ENCODE peak calls at places on chromosome 11, in five cellular contexts. P is AG09309, J is fibroblast of pulmonary artery, V is SHP77, I is MV-4-11. D is an unnamed sample.

GRCh38 chr11:119843760-119844330 is 114.8 kb upstream of the NECTIN1 start:
- DNase-seq in V (no peak), J (no peak), P (no peak), I (no peak), D (no peak)

GRCh38 chr11:61627831-61628753 is 47.2 kb upstream of the SYT7 start:
- DNase-seq in P (peak), I (peak), V (peak), J (peak), D (no peak)

GRCh38 chr11:26112190-26112715 is 219.7 kb upstream of the ANO3 start:
- DNase-seq in P (no peak), I (no peak), V (no peak), J (no peak), D (no peak)

GRCh38 chr11:61805146-61805545 is 11.7 kb downstream of the FADS1 start:
- DNase-seq in P (no peak), V (no peak), I (peak), J (no peak), D (no peak)

GRCh38 chr11:126459691-126460404 is 104.4 kb downstream of the ST3GAL4 start:
- DNase-seq in P (peak), V (no peak), J (peak), I (no peak), D (peak)

GRCh38 chr11:77244277-77245014 is 57.0 kb downstream of the GDPD4 start:
- DNase-seq in V (no peak), P (peak), I (no peak), J (peak), D (no peak)

GRCh38 chr11:57637626-57638004 is 12.1 kb downstream of the YPEL4 start:
- DNase-seq in P (no peak), V (no peak), J (no peak), I (no peak), D (no peak)

GRCh38 chr11:121486054-121486453 is 33.3 kb upstream of the SORL1-AS1 start:
- DNase-seq in V (no peak), P (no peak), J (no peak), I (no peak), D (no peak)

GRCh38 chr11:78179459-78180071 is 8.9 kb downstream of the KCTD21 start:
- DNase-seq in J (no peak), V (no peak), P (no peak), I (no peak), D (no peak)

GRCh38 chr11:68664906-68665305 is 19.4 kb upstream of the GAL start:
- DNase-seq in I (no peak), J (no peak), V (no peak), P (no peak), D (no peak)

GRCh38 chr11:134033696-134034491 is 35.0 kb upstream of the JAM3 start:
- DNase-seq in V (peak), I (peak), J (peak), P (peak), D (peak)

GRCh38 chr11:37988031-37988430 is 1390.0 kb upstream of the RAG2 start:
- DNase-seq in V (no peak), J (peak), I (no peak), P (no peak), D (peak)

GRCh38 chr11:130476200-130476921 is 27.9 kb downstream of the ADAMTS15 start:
- DNase-seq in J (no peak), V (no peak), P (no peak), I (no peak), D (no peak)

GRCh38 chr11:99199336-99199735 is 178.6 kb downstream of the CNTN5 start:
- DNase-seq in V (peak), J (peak), P (no peak), I (no peak), D (peak)

GRCh38 chr11:112538529-112538928 is 277.9 kb upstream of the PLET1 start:
- DNase-seq in J (no peak), P (no peak), I (no peak), V (no peak), D (no peak)

GRCh38 chr11:105045897-105046296 is 762 bp upstream of the CARD16 start:
- DNase-seq in J (peak), V (no peak), P (no peak), I (no peak), D (no peak)

GRCh38 chr11:120335596-120335927 is 651 bp upstream of the ARHGEF12 start:
- DNase-seq in I (no peak), J (peak), P (no peak), V (peak), D (no peak)

GRCh38 chr11:119790476-119790875 is 61.5 kb upstream of the NECTIN1 start:
- DNase-seq in I (no peak), V (no peak), P (no peak), J (no peak), D (no peak)

GRCh38 chr11:27282141-27282590 is 80.8 kb downstream of the CCDC34 start:
- DNase-seq in I (no peak), V (no peak), J (peak), P (peak), D (peak)

GRCh38 chr11:73946798-73947458 is 3.9 kb upstream of the DNAJB13 start:
- DNase-seq in I (no peak), P (no peak), V (peak), J (no peak), D (no peak)

GRCh38 chr11:65392186-65392829 is 5.9 kb downstream of the FRMD8 start:
- DNase-seq in I (no peak), J (no peak), P (no peak), V (no peak), D (no peak)

GRCh38 chr11:100789500-100789899 is 102.4 kb downstream of the ARHGAP42 start:
- DNase-seq in P (no peak), I (no peak), V (peak), J (no peak), D (no peak)

GRCh38 chr11:83865636-83866461 is 579.7 kb upstream of the CCDC90B start:
- DNase-seq in V (no peak), J (peak), P (no peak), I (no peak), D (no peak)

GRCh38 chr11:30333405-30333804 is 10.5 kb downstream of the ARL14EP start:
- DNase-seq in J (peak), I (no peak), P (no peak), V (no peak), D (no peak)

GRCh38 chr11:65013692-65014145 is 241 bp upstream of the ARL2 start:
- DNase-seq in J (peak), V (peak), I (peak), P (peak), D (peak)

GRCh38 chr11:87437844-87438223 is 400.1 kb downstream of the TMEM135 start:
- DNase-seq in I (no peak), P (peak), J (peak), V (no peak), D (no peak)

GRCh38 chr11:121134758-121135312 is 33.8 kb downstream of the TECTA start:
- DNase-seq in I (no peak), V (no peak), P (no peak), J (no peak), D (no peak)

GRCh38 chr11:47566166-47566546 is 757 bp downstream of the PTPMT1 start:
- DNase-seq in P (no peak), V (no peak), I (peak), J (no peak), D (no peak)

GRCh38 chr11:68312780-68313573 is 586 bp downstream of the LRP5 start:
- DNase-seq in P (no peak), V (no peak), J (no peak), I (no peak), D (no peak)

GRCh38 chr11:61072316-61073109 is 29.8 kb upstream of the CD5 start:
- DNase-seq in P (no peak), V (no peak), I (no peak), J (no peak), D (no peak)

GRCh38 chr11:19089421-19089820 is 27.5 kb upstream of the ZDHHC13 start:
- DNase-seq in I (no peak), J (no peak), P (no peak), V (no peak), D (no peak)

GRCh38 chr11:24587655-24588054 is 90.8 kb downstream of the LUZP2 start:
- DNase-seq in V (no peak), P (no peak), J (peak), I (no peak), D (no peak)

GRCh38 chr11:3058753-3059664 is 1.8 kb upstream of the CARS1 start:
- DNase-seq in P (peak), J (peak), I (peak), V (no peak), D (no peak)

GRCh38 chr11:77071077-77071476 is 4.3 kb downstream of the CAPN5 start:
- DNase-seq in J (no peak), I (no peak), V (no peak), P (no peak), D (no peak)

GRCh38 chr11:72807021-72807693 is 7.1 kb upstream of the ATG16L2 start:
- DNase-seq in P (no peak), V (no peak), J (no peak), I (peak), D (no peak)

GRCh38 chr11:130847517-130847916 is 68.8 kb downstream of the SNX19 start:
- DNase-seq in P (peak), I (no peak), J (peak), V (no peak), D (no peak)

GRCh38 chr11:24598636-24599035 is 101.8 kb downstream of the LUZP2 start:
- DNase-seq in J (peak), V (no peak), P (no peak), I (no peak), D (no peak)

GRCh38 chr11:46895821-46896220 is 22.5 kb downstream of the LRP4 start:
- DNase-seq in J (no peak), V (no peak), I (no peak), P (no peak), D (no peak)